ENCODE peak calls at places on chromosomes 1 and 21, in nine cellular contexts. One of them, this sample, is unnamed.

GRCh38 chr1:196115641-196116040 is 492.6 kb downstream of the KCNT2 start:
- DNase-seq in HuH-7.5: no peak
- DNase-seq in AG04449: peak
- DNase-seq in colonic mucosa: no peak
- DNase-seq in left ventricle myocardium superior: peak
- DNase-seq in effector memory CD4-positive, alpha-beta T cell: no peak
- DNase-seq in fibroblast of gingiva: peak
- DNase-seq in right lobe of liver: no peak
- DNase-seq in KBM-7: no peak
- DNase-seq in this sample: no peak

GRCh38 chr1:20379075-20379474 is 88.4 kb downstream of the VWA5B1 start:
- DNase-seq in AG04449: no peak
- DNase-seq in colonic mucosa: no peak
- DNase-seq in right lobe of liver: peak
- DNase-seq in effector memory CD4-positive, alpha-beta T cell: no peak
- DNase-seq in KBM-7: no peak
- DNase-seq in left ventricle myocardium superior: no peak
- DNase-seq in HuH-7.5: no peak
- DNase-seq in fibroblast of gingiva: no peak
- DNase-seq in this sample: no peak

GRCh38 chr21:28473530-28474225 is 519.0 kb downstream of the LTN1 start:
- DNase-seq in colonic mucosa: no peak
- DNase-seq in HuH-7.5: no peak
- DNase-seq in AG04449: no peak
- DNase-seq in KBM-7: no peak
- DNase-seq in fibroblast of gingiva: peak
- DNase-seq in left ventricle myocardium superior: no peak
- DNase-seq in right lobe of liver: no peak
- DNase-seq in effector memory CD4-positive, alpha-beta T cell: no peak
- DNase-seq in this sample: no peak

GRCh38 chr1:168835791-168836190 is 106.8 kb upstream of the DPT start:
- DNase-seq in left ventricle myocardium superior: no peak
- DNase-seq in HuH-7.5: no peak
- DNase-seq in fibroblast of gingiva: no peak
- DNase-seq in effector memory CD4-positive, alpha-beta T cell: no peak
- DNase-seq in colonic mucosa: no peak
- DNase-seq in AG04449: no peak
- DNase-seq in right lobe of liver: no peak
- DNase-seq in KBM-7: no peak
- DNase-seq in this sample: no peak

GRCh38 chr21:42941696-42942085 is 16.3 kb upstream of the ERVH48-1 start:
- DNase-seq in effector memory CD4-positive, alpha-beta T cell: no peak
- DNase-seq in HuH-7.5: no peak
- DNase-seq in left ventricle myocardium superior: no peak
- DNase-seq in fibroblast of gingiva: no peak
- DNase-seq in KBM-7: no peak
- DNase-seq in colonic mucosa: no peak
- DNase-seq in right lobe of liver: no peak
- DNase-seq in AG04449: no peak
- DNase-seq in this sample: no peak

GRCh38 chr1:14113841-14114567 is 414.0 kb downstream of the PRDM2 start:
- DNase-seq in effector memory CD4-positive, alpha-beta T cell: no peak
- DNase-seq in colonic mucosa: peak
- DNase-seq in left ventricle myocardium superior: peak
- DNase-seq in AG04449: no peak
- DNase-seq in fibroblast of gingiva: peak
- DNase-seq in KBM-7: peak
- DNase-seq in HuH-7.5: no peak
- DNase-seq in right lobe of liver: no peak
- DNase-seq in this sample: peak

GRCh38 chr1:207745839-207746767 is 5.8 kb upstream of the CD46 start:
- DNase-seq in KBM-7: no peak
- DNase-seq in HuH-7.5: no peak
- DNase-seq in effector memory CD4-positive, alpha-beta T cell: no peak
- DNase-seq in right lobe of liver: no peak
- DNase-seq in colonic mucosa: no peak
- DNase-seq in AG04449: no peak
- DNase-seq in left ventricle myocardium superior: no peak
- DNase-seq in fibroblast of gingiva: peak
- DNase-seq in this sample: no peak

GRCh38 chr1:100713636-100714035 is 5.9 kb upstream of the VCAM1 start:
- DNase-seq in effector memory CD4-positive, alpha-beta T cell: no peak
- DNase-seq in KBM-7: no peak
- DNase-seq in colonic mucosa: no peak
- DNase-seq in fibroblast of gingiva: peak
- DNase-seq in left ventricle myocardium superior: no peak
- DNase-seq in AG04449: no peak
- DNase-seq in HuH-7.5: no peak
- DNase-seq in right lobe of liver: no peak
- DNase-seq in this sample: no peak

GRCh38 chr1:162629651-162630050 is 2.6 kb upstream of the DDR2 start:
- DNase-seq in HuH-7.5: no peak
- DNase-seq in fibroblast of gingiva: peak
- DNase-seq in colonic mucosa: no peak
- DNase-seq in left ventricle myocardium superior: no peak
- DNase-seq in AG04449: peak
- DNase-seq in right lobe of liver: no peak
- DNase-seq in effector memory CD4-positive, alpha-beta T cell: no peak
- DNase-seq in KBM-7: no peak
- DNase-seq in this sample: no peak

GRCh38 chr1:107936498-107937481 is 28.2 kb downstream of the VAV3 start:
- DNase-seq in HuH-7.5: no peak
- DNase-seq in colonic mucosa: no peak
- DNase-seq in right lobe of liver: no peak
- DNase-seq in fibroblast of gingiva: peak
- DNase-seq in left ventricle myocardium superior: no peak
- DNase-seq in KBM-7: peak
- DNase-seq in effector memory CD4-positive, alpha-beta T cell: peak
- DNase-seq in AG04449: peak
- DNase-seq in this sample: peak

GRCh38 chr1:30787266-30787665 is 29.7 kb upstream of the LAPTM5 start:
- DNase-seq in AG04449: no peak
- DNase-seq in fibroblast of gingiva: no peak
- DNase-seq in effector memory CD4-positive, alpha-beta T cell: no peak
- DNase-seq in right lobe of liver: peak
- DNase-seq in KBM-7: no peak
- DNase-seq in left ventricle myocardium superior: peak
- DNase-seq in HuH-7.5: no peak
- DNase-seq in colonic mucosa: no peak
- DNase-seq in this sample: no peak

GRCh38 chr1:204560590-204560989 is 44.4 kb downstream of the MDM4 start:
- DNase-seq in HuH-7.5: peak
- DNase-seq in colonic mucosa: no peak
- DNase-seq in right lobe of liver: no peak
- DNase-seq in effector memory CD4-positive, alpha-beta T cell: no peak
- DNase-seq in AG04449: no peak
- DNase-seq in fibroblast of gingiva: no peak
- DNase-seq in KBM-7: no peak
- DNase-seq in left ventricle myocardium superior: no peak
- DNase-seq in this sample: no peak

GRCh38 chr1:31776511-31776910 is 12.4 kb upstream of the ADGRB2 start:
- DNase-seq in effector memory CD4-positive, alpha-beta T cell: no peak
- DNase-seq in left ventricle myocardium superior: no peak
- DNase-seq in right lobe of liver: no peak
- DNase-seq in colonic mucosa: no peak
- DNase-seq in fibroblast of gingiva: no peak
- DNase-seq in AG04449: no peak
- DNase-seq in HuH-7.5: no peak
- DNase-seq in KBM-7: no peak
- DNase-seq in this sample: no peak

GRCh38 chr21:44828362-44829056 is 10.6 kb upstream of the SUMO3 start:
- DNase-seq in fibroblast of gingiva: no peak
- DNase-seq in right lobe of liver: no peak
- DNase-seq in left ventricle myocardium superior: no peak
- DNase-seq in colonic mucosa: no peak
- DNase-seq in KBM-7: no peak
- DNase-seq in HuH-7.5: no peak
- DNase-seq in effector memory CD4-positive, alpha-beta T cell: no peak
- DNase-seq in AG04449: no peak
- DNase-seq in this sample: no peak

GRCh38 chr21:34979383-34979782 is 69.7 kb downstream of the RUNX1 start:
- DNase-seq in fibroblast of gingiva: no peak
- DNase-seq in left ventricle myocardium superior: no peak
- DNase-seq in colonic mucosa: no peak
- DNase-seq in HuH-7.5: no peak
- DNase-seq in right lobe of liver: no peak
- DNase-seq in effector memory CD4-positive, alpha-beta T cell: no peak
- DNase-seq in AG04449: no peak
- DNase-seq in KBM-7: no peak
- DNase-seq in this sample: no peak

GRCh38 chr1:18557621-18558465 is 72.8 kb upstream of the PAX7 start:
- DNase-seq in effector memory CD4-positive, alpha-beta T cell: no peak
- DNase-seq in colonic mucosa: peak
- DNase-seq in fibroblast of gingiva: no peak
- DNase-seq in left ventricle myocardium superior: no peak
- DNase-seq in HuH-7.5: no peak
- DNase-seq in right lobe of liver: no peak
- DNase-seq in KBM-7: no peak
- DNase-seq in AG04449: no peak
- DNase-seq in this sample: no peak

This sample was measured in NB4.